ENCODE peak calls at places on chromosome 12, in five cellular contexts. Y, H, S, I and U are unnamed samples.

GRCh38 chr12:130739571-130739970 is 23.5 kb upstream of the RIMBP2 start:
- DNase-seq in I (no peak), Y (no peak), S (no peak), H (no peak), U (no peak)

GRCh38 chr12:1805441-1806081 is 14.8 kb upstream of the LRTM2 start:
- DNase-seq in S (peak; percentile 60), Y (no peak), H (no peak), I (no peak), U (peak; percentile 48)

GRCh38 chr12:93784339-93785086 is 107.3 kb downstream of the CRADD start:
- DNase-seq in Y (peak; percentile 40), S (peak; percentile 30), H (peak; percentile 48), I (peak; percentile 71), U (peak; percentile 41)

GRCh38 chr12:16495196-16495595 is 110.8 kb downstream of the LMO3 start:
- DNase-seq in S (no peak), I (no peak), Y (no peak), H (no peak), U (no peak)

GRCh38 chr12:94267907-94268575 is 119.7 kb downstream of the PLXNC1 start:
- DNase-seq in H (no peak), I (no peak), Y (no peak), S (no peak), U (no peak)

GRCh38 chr12:5138256-5138655 is 94.6 kb downstream of the KCNA5 start:
- DNase-seq in I (no peak), S (no peak), H (no peak), Y (no peak), U (no peak)

GRCh38 chr12:106994579-106995220 is 7.8 kb upstream of the MTERF2 start:
- DNase-seq in S (no peak), H (no peak), I (no peak), Y (no peak), U (no peak)

GRCh38 chr12:110591508-110592051 is 8.5 kb upstream of the PPTC7 start:
- DNase-seq in Y (no peak), H (no peak), I (no peak), S (no peak), U (no peak)

GRCh38 chr12:62632521-62632920 is 165.9 kb downstream of the MON2 start:
- DNase-seq in H (peak; percentile 35), S (peak; percentile 61), I (peak; percentile 20), Y (no peak), U (peak; percentile 41)

GRCh38 chr12:47834199-47835016 is 14.7 kb upstream of the HDAC7 start:
- DNase-seq in Y (no peak), H (no peak), I (no peak), S (no peak), U (no peak)

GRCh38 chr12:47833591-47834012 is 13.9 kb upstream of the HDAC7 start:
- DNase-seq in I (no peak), Y (no peak), S (no peak), H (no peak), U (no peak)

GRCh38 chr12:47835017-47835830 is 15.5 kb upstream of the HDAC7 start:
- DNase-seq in S (no peak), H (no peak), Y (no peak), I (no peak), U (no peak)

GRCh38 chr12:47837190-47838171 is 17.8 kb upstream of the HDAC7 start:
- DNase-seq in Y (peak; percentile 70), I (peak; percentile 72), H (peak; percentile 78), S (peak; percentile 75), U (peak; percentile 68)

GRCh38 chr12:47835831-47836155 is 16.1 kb upstream of the HDAC7 start:
- DNase-seq in Y (no peak), I (no peak), S (no peak), H (no peak), U (no peak)
- H3K4me1 ChIP-seq in Y (peaks cover 68% of the 10 kb centered on the region), I (peaks cover 8% of the 10 kb centered on the region), S (peaks cover 16% of the 10 kb centered on the region), H (no peaks in the 10 kb centered on the region), U (peaks cover 16% of the 10 kb centered on the region)

GRCh38 chr12:47904647-47905312 is at the start of gene VDR:
- DNase-seq in I (peak; percentile 90), S (peak; percentile 70), Y (peak; percentile 59), H (peak; percentile 88), U (peak; percentile 72)
- TF ChIP-seq CTCF in I (no peak), S (peak; percentile 19), Y (no peak), H (peak; percentile 9), U (no peak)

GRCh38 chr12:53211476-53212381 is 4.7 kb upstream of the ITGB7 start:
- DNase-seq in I (no peak), Y (no peak), S (no peak), H (no peak), U (no peak)
- H3K4me1 ChIP-seq in I (peaks cover 8% of the 10 kb centered on the region), Y (peaks cover 54% of the 10 kb centered on the region), S (peaks cover 61% of the 10 kb centered on the region), H (peaks cover 12% of the 10 kb centered on the region), U (peaks cover 56% of the 10 kb centered on the region)

DNA sequence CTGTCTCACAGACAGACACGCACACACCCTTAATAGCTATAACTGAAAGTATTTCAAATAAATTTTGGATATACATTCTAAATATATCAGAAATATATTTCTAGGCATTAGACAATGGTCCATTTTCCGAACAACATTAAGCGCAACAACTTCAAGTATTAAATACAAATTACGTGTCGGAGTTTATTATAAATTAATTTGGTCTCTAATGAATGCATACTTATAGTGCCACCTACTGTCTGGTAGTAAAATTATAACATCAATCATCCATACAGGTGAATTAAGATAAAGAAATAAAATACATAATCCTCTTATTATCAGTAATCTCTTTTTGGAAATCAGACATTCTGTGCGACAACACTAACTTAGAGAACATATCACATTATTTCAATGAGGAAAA is 27.2 kb upstream of the CMAS start:
- DNase-seq in H (no peak), Y (no peak), I (no peak), S (no peak), U (no peak)
- TF ChIP-seq CTCF in H (peak; percentile 45), Y (peak; percentile 55), I (peak; percentile 49), S (peak; percentile 67), U (peak; percentile 51)

DNA sequence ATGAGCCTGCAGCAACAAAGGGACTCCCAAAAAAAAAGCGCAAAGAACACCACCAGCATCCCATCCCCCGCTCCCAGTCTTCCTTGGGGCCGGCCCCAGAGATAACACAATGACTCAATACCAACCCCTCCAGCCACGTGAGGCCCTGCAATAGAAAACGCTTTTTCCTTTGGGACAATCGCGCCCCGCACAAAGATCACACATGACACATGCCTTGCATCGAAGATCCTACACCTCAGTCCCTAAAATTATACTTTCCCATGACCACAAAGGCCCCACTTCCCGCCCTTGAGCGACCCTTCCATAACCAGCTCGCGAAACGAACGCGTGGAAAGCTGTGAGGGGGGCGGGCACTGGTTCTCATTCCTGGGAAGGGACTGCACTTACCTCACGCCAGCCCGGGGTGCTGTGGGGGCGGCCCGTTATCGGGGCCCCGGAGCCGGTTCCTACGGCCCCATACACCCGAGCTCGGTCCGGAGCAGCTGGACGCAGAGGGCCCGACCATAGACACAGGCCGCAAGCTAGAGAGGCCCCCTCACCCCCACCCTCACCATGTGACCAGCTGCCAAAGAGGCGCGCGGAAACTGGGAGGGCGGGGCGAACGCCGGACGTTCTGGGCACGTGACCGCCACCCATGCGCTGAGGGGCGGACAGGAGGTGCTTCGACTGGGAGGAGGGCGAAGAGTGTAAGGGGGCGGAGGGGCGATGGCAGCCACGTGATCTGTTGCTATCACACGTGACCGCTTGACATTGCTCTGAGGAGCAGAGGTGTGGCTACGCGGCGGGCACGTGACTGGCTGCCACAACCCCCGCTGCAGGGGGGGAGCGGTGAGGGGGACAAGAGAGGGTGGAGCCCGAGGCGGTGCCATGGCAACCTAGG is at the start of gene CDK4:
- DNase-seq in S (peak; percentile 99), H (peak; percentile 99), I (peak; percentile 100), Y (peak; percentile 99), U (peak; percentile 99)
- H3K4me1 ChIP-seq in S (peaks cover 53% of the 10 kb centered on the region), H (peaks cover 40% of the 10 kb centered on the region), I (peaks cover 38% of the 10 kb centered on the region), Y (peaks cover 50% of the 10 kb centered on the region), U (peaks cover 40% of the 10 kb centered on the region)